ENCODE peak calls at places on chromosomes 7 and 10, in nine cellular contexts. Y, P, F, O, W, C, S, T and N are unnamed samples.
A peak's percentile ranks its signal among the peaks of the same experiment; 100 is the strongest.

GRCh38 chr7:107208563-107208962 is 39.8 kb downstream of the HBP1 start:
- DNase-seq in Y (no peak), P (no peak), F (no peak), O (no peak), W (no peak), C (no peak), S (no peak), T (no peak), N (no peak)

GRCh38 chr7:157276731-157277562 is 59.9 kb upstream of the DNAJB6 start:
- DNase-seq in Y (no peak), P (no peak), F (no peak), O (peak; percentile 35), W (peak; percentile 47), C (no peak), S (no peak), T (no peak), N (no peak)

GRCh38 chr7:106064836-106065559 is 47.1 kb downstream of the SYPL1 start:
- DNase-seq in Y (no peak), P (no peak), F (no peak), O (peak; percentile 99), W (peak; percentile 82), C (peak; percentile 95), S (peak; percentile 97), T (no peak), N (no peak)

GRCh38 chr7:41886906-41887311 is 184.0 kb upstream of the INHBA start:
- DNase-seq in Y (peak; percentile 12), P (no peak), F (no peak), O (peak; percentile 52), W (peak; percentile 92), C (peak; percentile 97), S (peak; percentile 97), T (no peak), N (no peak)

GRCh38 chr10:95229724-95230627 is 35.9 kb downstream of the ACSM6 start:
- DNase-seq in Y (peak; percentile 89), P (no peak), F (no peak), O (peak; percentile 93), W (peak; percentile 97), C (peak; percentile 98), S (peak; percentile 98), T (no peak), N (no peak)

GRCh38 chr10:10270071-10270470 is 747.6 kb upstream of the CELF2 start:
- DNase-seq in Y (no peak), P (no peak), F (no peak), O (no peak), W (peak; percentile 7), C (no peak), S (no peak), T (no peak), N (no peak)

GRCh38 chr7:148696787-148697186 is 1.9 kb upstream of the CUL1 start:
- DNase-seq in Y (no peak), P (no peak), F (no peak), O (no peak), W (no peak), C (no peak), S (no peak), T (no peak), N (no peak)

GRCh38 chr10:60611291-60611747 is 167.0 kb upstream of the CDK1 start:
- DNase-seq in Y (peak; percentile 39), P (no peak), F (no peak), O (peak; percentile 99), W (peak; percentile 72), C (peak; percentile 89), S (peak; percentile 83), T (no peak), N (no peak)

GRCh38 chr10:97640868-97641811 is 669 bp downstream of the PI4K2A start:
- DNase-seq in Y (peak; percentile 69), P (peak; percentile 1), F (peak; percentile 5), O (no peak), W (peak; percentile 52), C (peak; percentile 22), S (peak; percentile 75), T (peak; percentile 64), N (peak; percentile 33)

GRCh38 chr10:3625959-3626751 is 158.9 kb downstream of the KLF6 start:
- DNase-seq in Y (no peak), P (no peak), F (no peak), O (peak; percentile 61), W (peak; percentile 84), C (peak; percentile 84), S (peak; percentile 71), T (no peak), N (no peak)

GRCh38 chr10:13560597-13560996 is 26.2 kb upstream of the PRPF18 start:
- DNase-seq in Y (no peak), P (no peak), F (no peak), O (peak; percentile 45), W (peak; percentile 35), C (peak; percentile 78), S (peak; percentile 62), T (no peak), N (no peak)

GRCh38 chr10:88115968-88116367 is 252.5 kb downstream of the PTEN start:
- DNase-seq in Y (no peak), P (no peak), F (no peak), O (no peak), W (no peak), C (peak; percentile 71), S (peak; percentile 89), T (no peak), N (no peak)

GRCh38 chr7:124566576-124566975 is 199.0 kb downstream of the GPR37 start:
- DNase-seq in Y (peak; percentile 27), P (no peak), F (no peak), O (peak; percentile 92), W (peak; percentile 70), C (peak; percentile 29), S (no peak), T (no peak), N (no peak)

GRCh38 chr7:134737561-134738353 is 41.7 kb upstream of the CALD1 start:
- DNase-seq in Y (no peak), P (no peak), F (no peak), O (no peak), W (peak; percentile 80), C (peak; percentile 98), S (peak; percentile 91), T (no peak), N (no peak)

GRCh38 chr10:11573497-11573896 is 38.0 kb downstream of the USP6NL start:
- DNase-seq in Y (no peak), P (no peak), F (no peak), O (no peak), W (peak; percentile 55), C (peak; percentile 23), S (peak; percentile 48), T (no peak), N (no peak)

GRCh38 chr7:106704000-106704840 is 43.3 kb upstream of the CCDC71L start:
- DNase-seq in Y (no peak), P (peak; percentile 1), F (peak; percentile 5), O (no peak), W (peak; percentile 2), C (no peak), S (no peak), T (no peak), N (no peak)

GRCh38 chr10:17782921-17783665 is 26.1 kb upstream of the MRC1 start:
- DNase-seq in Y (no peak), P (no peak), F (no peak), O (peak; percentile 74), W (peak; percentile 21), C (peak; percentile 18), S (peak; percentile 87), T (no peak), N (no peak)

DNA sequence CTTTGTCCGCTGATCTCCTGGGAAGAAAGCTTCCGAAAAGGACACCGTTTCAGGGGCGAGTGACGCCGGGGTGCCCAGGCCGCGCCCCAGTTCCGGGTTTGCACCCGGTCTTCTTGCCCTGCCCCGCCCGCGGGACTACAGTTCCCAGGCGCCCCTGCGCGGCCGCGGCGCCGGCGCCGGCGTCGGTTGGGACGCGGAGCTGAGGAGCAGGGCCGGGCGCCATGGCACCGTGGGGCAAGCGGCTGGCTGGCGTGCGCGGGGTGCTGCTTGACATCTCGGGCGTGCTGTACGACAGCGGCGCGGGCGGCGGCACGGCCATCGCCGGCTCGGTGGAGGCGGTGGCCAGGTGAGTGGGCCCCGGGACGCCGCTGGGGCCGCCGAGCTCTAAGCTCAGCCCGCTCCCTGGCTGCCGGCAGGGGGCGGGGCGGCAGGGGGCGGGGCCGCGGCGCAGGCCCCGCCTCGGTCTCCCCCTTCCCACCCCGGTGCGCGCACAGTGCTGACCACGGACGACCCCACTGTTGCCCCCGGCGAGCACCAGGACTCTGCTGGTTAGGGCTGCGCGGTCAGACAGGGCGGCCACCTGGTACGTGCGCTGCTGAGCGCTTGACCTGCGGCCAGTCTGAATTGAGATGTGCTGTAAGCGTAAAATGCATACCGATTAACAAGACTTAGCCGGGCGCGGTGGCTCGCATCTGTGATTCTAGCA is at the start of gene LHPP:
- DNase-seq in Y (peak; percentile 89), P (peak; percentile 77), F (peak; percentile 85), O (peak; percentile 73), W (peak; percentile 79), C (peak; percentile 54), S (peak; percentile 65), T (peak; percentile 73), N (peak; percentile 87)
- TF ChIP-seq CTCF in Y (no peak), P (peak; percentile 39), F (peak; percentile 17), O (no peak), W (no peak), C (no peak), S (no peak), T (peak; percentile 56), N (peak; percentile 38)

GRCh38 chr7:44348300-44348699 is 22.9 kb upstream of the CAMK2B start:
- DNase-seq in Y (peak; percentile 79), P (no peak), F (no peak), O (peak; percentile 50), W (peak; percentile 71), C (no peak), S (peak; percentile 40), T (no peak), N (no peak)
- TF ChIP-seq CTCF in Y (peak; percentile 57), P (no peak), F (no peak), O (peak; percentile 57), W (peak; percentile 76), C (peak; percentile 40), S (peak; percentile 47), T (no peak), N (no peak)

GRCh38 chr10:117318909-117319308 is 56.3 kb downstream of the PDZD8 start:
- DNase-seq in Y (no peak), P (no peak), F (no peak), O (peak; percentile 28), W (peak; percentile 36), C (no peak), S (peak; percentile 22), T (no peak), N (no peak)

GRCh38 chr10:117324367-117324766 is 50.9 kb downstream of the PDZD8 start:
- DNase-seq in Y (no peak), P (no peak), F (no peak), O (no peak), W (no peak), C (no peak), S (no peak), T (no peak), N (no peak)

GRCh38 chr10:117322258-117322657 is 53.0 kb downstream of the PDZD8 start:
- DNase-seq in Y (no peak), P (no peak), F (no peak), O (no peak), W (peak; percentile 69), C (no peak), S (peak; percentile 5), T (no peak), N (no peak)

GRCh38 chr10:117320050-117320665 is 55.1 kb downstream of the PDZD8 start:
- DNase-seq in Y (peak; percentile 71), P (no peak), F (no peak), O (peak; percentile 42), W (peak; percentile 54), C (no peak), S (peak; percentile 41), T (no peak), N (no peak)
- TF ChIP-seq CTCF in Y (peak; percentile 74), P (peak; percentile 60), F (peak; percentile 71), O (peak; percentile 74), W (peak; percentile 67), C (peak; percentile 56), S (peak; percentile 63), T (peak; percentile 47), N (peak; percentile 60)

GRCh38 chr10:24723788-24724380 is at the start of gene ARHGAP21:
- DNase-seq in Y (peak; percentile 63), P (peak; percentile 22), F (peak; percentile 27), O (peak; percentile 61), W (peak; percentile 82), C (peak; percentile 65), S (peak; percentile 84), T (peak; percentile 73), N (peak; percentile 32)
- TF ChIP-seq CTCF in Y (peak; percentile 17), P (no peak), F (peak; percentile 4), O (no peak), W (peak; percentile 7), C (no peak), S (no peak), T (no peak), N (no peak)